ENCODE peak calls at places on chromosomes 7 and 10, in eight cellular contexts. One of them, this sample, is unnamed.
A peak's percentile ranks its signal among the peaks of the same experiment; 100 is the strongest.

GRCh38 chr7:106313966-106314365 is 29.2 kb upstream of the NAMPT start:
- DNase-seq in kidney: no peak
- DNase-seq in NB4: peak; percentile 85
- DNase-seq in hepatocyte: no peak
- DNase-seq in pancreas: no peak
- DNase-seq in cardiac fibroblast: no peak
- DNase-seq in bronchial epithelial cell: no peak
- DNase-seq in tibial nerve: no peak
- DNase-seq in this sample: no peak

GRCh38 chr7:136523581-136523980 is 344.9 kb upstream of the CHRM2 start:
- DNase-seq in kidney: no peak
- DNase-seq in NB4: no peak
- DNase-seq in hepatocyte: no peak
- DNase-seq in pancreas: no peak
- DNase-seq in cardiac fibroblast: no peak
- DNase-seq in bronchial epithelial cell: no peak
- DNase-seq in tibial nerve: no peak
- DNase-seq in this sample: no peak

GRCh38 chr7:106110238-106110560 is 1.9 kb downstream of the SYPL1 start:
- DNase-seq in kidney: no peak
- DNase-seq in NB4: peak; percentile 64
- DNase-seq in hepatocyte: no peak
- DNase-seq in pancreas: no peak
- DNase-seq in cardiac fibroblast: peak; percentile 31
- DNase-seq in bronchial epithelial cell: peak; percentile 29
- DNase-seq in tibial nerve: no peak
- DNase-seq in this sample: no peak

GRCh38 chr10:44830022-44830421 is 81.1 kb upstream of the TMEM72 start:
- DNase-seq in kidney: no peak
- DNase-seq in NB4: no peak
- DNase-seq in hepatocyte: no peak
- DNase-seq in pancreas: no peak
- DNase-seq in cardiac fibroblast: peak; percentile 29
- DNase-seq in bronchial epithelial cell: peak; percentile 64
- DNase-seq in tibial nerve: no peak
- DNase-seq in this sample: no peak

GRCh38 chr10:78149193-78149592 is 115.5 kb downstream of the RPS24 start:
- DNase-seq in kidney: no peak
- DNase-seq in NB4: no peak
- DNase-seq in hepatocyte: no peak
- DNase-seq in pancreas: no peak
- DNase-seq in cardiac fibroblast: no peak
- DNase-seq in bronchial epithelial cell: peak; percentile 7
- DNase-seq in tibial nerve: no peak
- DNase-seq in this sample: no peak

GRCh38 chr7:111987115-111987826 is 218.9 kb downstream of the DOCK4 start:
- DNase-seq in kidney: no peak
- DNase-seq in NB4: peak; percentile 80
- DNase-seq in hepatocyte: no peak
- DNase-seq in pancreas: no peak
- DNase-seq in cardiac fibroblast: peak; percentile 70
- DNase-seq in bronchial epithelial cell: peak; percentile 67
- DNase-seq in tibial nerve: no peak
- DNase-seq in this sample: no peak

GRCh38 chr7:71229699-71230098 is 97.8 kb downstream of the GALNT17 start:
- DNase-seq in kidney: no peak
- DNase-seq in NB4: no peak
- DNase-seq in hepatocyte: no peak
- DNase-seq in pancreas: no peak
- DNase-seq in cardiac fibroblast: no peak
- DNase-seq in bronchial epithelial cell: no peak
- DNase-seq in tibial nerve: no peak
- DNase-seq in this sample: no peak

GRCh38 chr7:132865366-132865765 is 216.5 kb downstream of the CHCHD3 start:
- DNase-seq in kidney: no peak
- DNase-seq in NB4: no peak
- DNase-seq in hepatocyte: no peak
- DNase-seq in pancreas: no peak
- DNase-seq in cardiac fibroblast: no peak
- DNase-seq in bronchial epithelial cell: no peak
- DNase-seq in tibial nerve: no peak
- DNase-seq in this sample: peak; percentile 5

GRCh38 chr7:42605800-42606199 is 306.1 kb downstream of the C7orf25 start:
- DNase-seq in kidney: no peak
- DNase-seq in NB4: no peak
- DNase-seq in hepatocyte: no peak
- DNase-seq in pancreas: no peak
- DNase-seq in cardiac fibroblast: no peak
- DNase-seq in bronchial epithelial cell: peak; percentile 47
- DNase-seq in tibial nerve: no peak
- DNase-seq in this sample: no peak

GRCh38 chr10:70822421-70822820 is 6.7 kb downstream of the SGPL1 start:
- DNase-seq in kidney: no peak
- DNase-seq in NB4: no peak
- DNase-seq in hepatocyte: no peak
- DNase-seq in pancreas: no peak
- DNase-seq in cardiac fibroblast: no peak
- DNase-seq in bronchial epithelial cell: no peak
- DNase-seq in tibial nerve: no peak
- DNase-seq in this sample: no peak

GRCh38 chr10:70816220-70816894 is 609 bp downstream of the SGPL1 start:
- DNase-seq in kidney: peak; percentile 91
- DNase-seq in NB4: peak; percentile 65
- DNase-seq in hepatocyte: peak; percentile 84
- DNase-seq in pancreas: peak; percentile 85
- DNase-seq in cardiac fibroblast: peak; percentile 82
- DNase-seq in bronchial epithelial cell: peak; percentile 88
- DNase-seq in tibial nerve: peak; percentile 35
- DNase-seq in this sample: peak; percentile 71

GRCh38 chr10:70815504-70816219 is at the start of gene SGPL1:
- DNase-seq in kidney: peak; percentile 93
- DNase-seq in NB4: peak; percentile 87
- DNase-seq in hepatocyte: peak; percentile 95
- DNase-seq in pancreas: peak; percentile 97
- DNase-seq in cardiac fibroblast: peak; percentile 87
- DNase-seq in bronchial epithelial cell: peak; percentile 50
- DNase-seq in tibial nerve: peak; percentile 79
- DNase-seq in this sample: peak; percentile 95

GRCh38 chr10:70820976-70821750 is 5.4 kb downstream of the SGPL1 start:
- DNase-seq in kidney: no peak
- DNase-seq in NB4: peak; percentile 11
- DNase-seq in hepatocyte: no peak
- DNase-seq in pancreas: no peak
- DNase-seq in cardiac fibroblast: no peak
- DNase-seq in bronchial epithelial cell: peak; percentile 51
- DNase-seq in tibial nerve: no peak
- DNase-seq in this sample: no peak
- TF ChIP-seq CTCF in kidney: no peak
- TF ChIP-seq CTCF in NB4: peak; percentile 7
- TF ChIP-seq CTCF in hepatocyte: no peak
- TF ChIP-seq CTCF in pancreas: no peak
- TF ChIP-seq CTCF in cardiac fibroblast: no peak
- TF ChIP-seq CTCF in bronchial epithelial cell: peak; percentile 11
- TF ChIP-seq CTCF in tibial nerve: no peak
- TF ChIP-seq CTCF in this sample: no peak

GRCh38 chr10:87639493-87639892 is 20.2 kb upstream of the PAPSS2 start:
- DNase-seq in kidney: no peak
- DNase-seq in NB4: no peak
- DNase-seq in hepatocyte: no peak
- DNase-seq in pancreas: no peak
- DNase-seq in cardiac fibroblast: no peak
- DNase-seq in bronchial epithelial cell: no peak
- DNase-seq in tibial nerve: no peak
- DNase-seq in this sample: no peak

GRCh38 chr10:87636313-87636915 is 23.3 kb upstream of the PAPSS2 start:
- DNase-seq in kidney: no peak
- DNase-seq in NB4: no peak
- DNase-seq in hepatocyte: no peak
- DNase-seq in pancreas: no peak
- DNase-seq in cardiac fibroblast: no peak
- DNase-seq in bronchial epithelial cell: no peak
- DNase-seq in tibial nerve: no peak
- DNase-seq in this sample: no peak

GRCh38 chr10:87635498-87636312 is 24.0 kb upstream of the PAPSS2 start:
- DNase-seq in kidney: no peak
- DNase-seq in NB4: peak; percentile 83
- DNase-seq in hepatocyte: peak; percentile 48
- DNase-seq in pancreas: no peak
- DNase-seq in cardiac fibroblast: peak; percentile 70
- DNase-seq in bronchial epithelial cell: peak; percentile 94
- DNase-seq in tibial nerve: no peak
- DNase-seq in this sample: no peak

GRCh38 chr10:87632439-87632838 is 27.2 kb upstream of the PAPSS2 start:
- DNase-seq in kidney: no peak
- DNase-seq in NB4: no peak
- DNase-seq in hepatocyte: no peak
- DNase-seq in pancreas: no peak
- DNase-seq in cardiac fibroblast: no peak
- DNase-seq in bronchial epithelial cell: no peak
- DNase-seq in tibial nerve: no peak
- DNase-seq in this sample: no peak

DNA sequence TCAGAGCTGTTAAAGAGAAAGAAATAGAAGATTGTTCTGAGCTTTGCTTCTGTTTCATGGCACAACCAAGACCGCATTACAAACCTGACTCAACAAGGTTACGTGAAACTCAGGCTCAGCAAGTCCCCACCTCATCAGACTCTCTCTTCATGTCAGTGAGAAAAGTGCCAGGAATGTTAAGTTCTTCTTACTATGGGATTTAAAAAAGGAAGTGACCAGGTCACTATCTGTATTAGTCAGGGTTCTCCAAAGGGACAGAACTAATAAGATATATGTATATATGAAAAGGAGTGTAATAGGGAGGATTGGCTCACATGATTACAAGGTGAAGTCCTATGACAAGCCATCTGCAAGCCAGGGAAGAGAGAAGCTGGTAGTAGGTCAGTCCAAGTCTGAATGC is 25.4 kb upstream of the PAPSS2 start:
- DNase-seq in kidney: no peak
- DNase-seq in NB4: no peak
- DNase-seq in hepatocyte: no peak
- DNase-seq in pancreas: no peak
- DNase-seq in cardiac fibroblast: peak; percentile 14
- DNase-seq in bronchial epithelial cell: no peak
- DNase-seq in tibial nerve: no peak
- DNase-seq in this sample: no peak
- TF ChIP-seq CTCF in kidney: no peak
- TF ChIP-seq CTCF in NB4: no peak
- TF ChIP-seq CTCF in hepatocyte: no peak
- TF ChIP-seq CTCF in pancreas: no peak
- TF ChIP-seq CTCF in cardiac fibroblast: no peak
- TF ChIP-seq CTCF in bronchial epithelial cell: no peak
- TF ChIP-seq CTCF in tibial nerve: no peak
- TF ChIP-seq CTCF in this sample: no peak

GRCh38 chr10:71457908-71458307 is 61.2 kb downstream of the CDH23 start:
- DNase-seq in kidney: no peak
- DNase-seq in NB4: no peak
- DNase-seq in hepatocyte: no peak
- DNase-seq in pancreas: no peak
- DNase-seq in cardiac fibroblast: no peak
- DNase-seq in bronchial epithelial cell: no peak
- DNase-seq in tibial nerve: no peak
- DNase-seq in this sample: no peak

GRCh38 chr10:71459513-71459912 is 62.8 kb downstream of the CDH23 start:
- DNase-seq in kidney: no peak
- DNase-seq in NB4: no peak
- DNase-seq in hepatocyte: no peak
- DNase-seq in pancreas: no peak
- DNase-seq in cardiac fibroblast: no peak
- DNase-seq in bronchial epithelial cell: no peak
- DNase-seq in tibial nerve: no peak
- DNase-seq in this sample: no peak

GRCh38 chr10:71460615-71461014 is 63.9 kb downstream of the CDH23 start:
- DNase-seq in kidney: no peak
- DNase-seq in NB4: no peak
- DNase-seq in hepatocyte: no peak
- DNase-seq in pancreas: no peak
- DNase-seq in cardiac fibroblast: no peak
- DNase-seq in bronchial epithelial cell: no peak
- DNase-seq in tibial nerve: no peak
- DNase-seq in this sample: no peak

GRCh38 chr10:71456631-71457030 is 59.9 kb downstream of the CDH23 start:
- DNase-seq in kidney: no peak
- DNase-seq in NB4: no peak
- DNase-seq in hepatocyte: no peak
- DNase-seq in pancreas: no peak
- DNase-seq in cardiac fibroblast: no peak
- DNase-seq in bronchial epithelial cell: no peak
- DNase-seq in tibial nerve: no peak
- DNase-seq in this sample: no peak

DNA sequence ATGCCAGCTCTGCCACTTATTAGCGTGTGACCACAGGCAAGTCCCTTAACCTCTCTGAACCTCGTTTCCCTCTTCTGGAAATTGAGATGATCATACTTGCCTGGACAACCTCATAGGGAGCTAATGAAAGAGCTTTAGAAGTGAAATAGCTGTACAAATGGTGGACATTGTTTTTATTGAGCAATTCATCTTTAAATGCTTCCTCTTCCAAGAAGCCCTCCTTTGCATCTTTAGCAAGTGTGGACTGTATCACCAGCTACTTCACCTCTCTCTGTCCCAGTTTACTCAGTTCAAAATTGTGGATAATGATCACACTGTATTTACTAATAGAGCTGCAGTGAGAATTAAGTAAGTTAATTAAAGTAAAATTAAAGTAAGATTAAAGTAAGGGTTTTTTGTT is 61.7 kb downstream of the CDH23 start:
- DNase-seq in kidney: no peak
- DNase-seq in NB4: no peak
- DNase-seq in hepatocyte: no peak
- DNase-seq in pancreas: no peak
- DNase-seq in cardiac fibroblast: no peak
- DNase-seq in bronchial epithelial cell: no peak
- DNase-seq in tibial nerve: no peak
- DNase-seq in this sample: no peak
- TF ChIP-seq CTCF in kidney: no peak
- TF ChIP-seq CTCF in NB4: no peak
- TF ChIP-seq CTCF in hepatocyte: no peak
- TF ChIP-seq CTCF in pancreas: no peak
- TF ChIP-seq CTCF in cardiac fibroblast: no peak
- TF ChIP-seq CTCF in bronchial epithelial cell: no peak
- TF ChIP-seq CTCF in tibial nerve: no peak
- TF ChIP-seq CTCF in this sample: no peak

DNA sequence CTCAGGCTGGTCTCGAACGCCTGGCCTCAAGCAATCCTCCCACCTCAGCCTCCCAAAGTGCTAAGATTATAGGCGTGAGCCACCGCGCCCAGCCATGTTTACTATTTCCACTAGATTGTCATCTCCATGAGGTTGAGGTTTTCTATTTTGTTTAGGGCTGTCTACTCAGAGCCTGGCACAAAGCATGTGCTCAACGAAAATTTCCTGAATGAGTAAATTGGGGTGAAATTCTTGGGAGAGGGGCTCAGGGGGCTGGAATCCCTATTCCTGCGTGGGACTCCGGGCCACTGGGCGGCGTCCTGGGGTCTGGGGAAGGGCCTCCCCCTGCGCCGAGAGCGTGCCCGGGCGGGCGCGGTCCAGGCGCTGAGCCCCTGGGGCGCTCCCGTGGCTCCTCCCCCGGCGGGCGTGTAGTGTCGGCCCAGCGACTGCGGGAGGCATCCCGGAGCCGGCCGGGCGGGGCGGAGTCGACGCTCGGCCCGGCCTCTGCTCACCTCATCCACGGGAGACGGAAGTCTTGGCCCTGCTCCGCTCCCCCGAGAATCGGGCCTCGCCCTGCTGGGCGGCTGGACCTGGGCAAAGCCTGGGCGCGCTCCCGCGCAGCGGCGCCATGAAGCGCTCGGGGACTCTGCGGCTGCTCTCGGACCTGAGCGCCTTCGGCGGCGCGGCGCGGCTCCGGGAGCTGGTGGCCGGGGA is at the start of gene HPS6:
- DNase-seq in kidney: peak; percentile 96
- DNase-seq in NB4: peak; percentile 98
- DNase-seq in hepatocyte: peak; percentile 97
- DNase-seq in pancreas: peak; percentile 93
- DNase-seq in cardiac fibroblast: peak; percentile 94
- DNase-seq in bronchial epithelial cell: peak; percentile 85
- DNase-seq in tibial nerve: peak; percentile 78
- DNase-seq in this sample: peak; percentile 84
- TF ChIP-seq CTCF in kidney: peak; percentile 4
- TF ChIP-seq CTCF in NB4: peak; percentile 35
- TF ChIP-seq CTCF in hepatocyte: peak; percentile 19
- TF ChIP-seq CTCF in pancreas: no peak
- TF ChIP-seq CTCF in cardiac fibroblast: no peak
- TF ChIP-seq CTCF in bronchial epithelial cell: no peak
- TF ChIP-seq CTCF in tibial nerve: peak; percentile 23
- TF ChIP-seq CTCF in this sample: no peak

This sample was measured in endothelial cell.